ENCODE peak calls at places on chromosomes 5 and 9, in five cellular contexts. D, L, R, T and E are unnamed samples.

GRCh38 chr5:113693621-113694130 is 180.2 kb downstream of the YTHDC2 start:
- DNase-seq in D (no peak), R (no peak), T (no peak), L (no peak), E (no peak)

GRCh38 chr5:2711446-2712425 is 39.7 kb downstream of the IRX2 start:
- DNase-seq in R (no peak), D (no peak), T (no peak), L (no peak), E (no peak)

GRCh38 chr5:154384480-154385235 is 61.1 kb upstream of the SAP30L start:
- DNase-seq in T (no peak), R (no peak), L (no peak), D (no peak), E (no peak)

GRCh38 chr5:155953335-155953734 is 373.6 kb upstream of the SGCD start:
- DNase-seq in T (no peak), D (no peak), R (no peak), L (no peak), E (no peak)

GRCh38 chr5:115419794-115420585 is 123.5 kb upstream of the CCDC112 start:
- DNase-seq in D (no peak), T (peak), L (peak), R (no peak), E (peak)

GRCh38 chr5:149775785-149776184 is 45.7 kb downstream of the PPARGC1B start:
- DNase-seq in D (no peak), T (no peak), L (no peak), R (no peak), E (peak)

GRCh38 chr5:103866169-103866568 is 303.6 kb upstream of the NUDT12 start:
- DNase-seq in T (no peak), R (no peak), L (no peak), D (no peak), E (no peak)

GRCh38 chr5:74693176-74693575 is 8.1 kb downstream of the HEXB start:
- DNase-seq in D (no peak), L (no peak), R (no peak), T (no peak), E (no peak)

GRCh38 chr5:53392073-53392472 is 88.4 kb upstream of the FST start:
- DNase-seq in R (no peak), T (no peak), L (no peak), D (no peak), E (no peak)

GRCh38 chr5:139761501-139761900 is 34.1 kb upstream of the PSD2 start:
- DNase-seq in R (no peak), T (no peak), D (no peak), L (no peak), E (no peak)

GRCh38 chr5:7976411-7977190 is 107.7 kb downstream of the MTRR start:
- DNase-seq in D (no peak), L (no peak), T (no peak), R (no peak), E (no peak)

GRCh38 chr5:120207139-120207538 is 257.0 kb upstream of the PRR16 start:
- DNase-seq in D (no peak), R (no peak), L (no peak), T (peak), E (no peak)

GRCh38 chr9:38619556-38620447 is 594 bp downstream of the ANKRD18A start:
- DNase-seq in D (no peak), R (peak), L (no peak), T (no peak), E (no peak)

GRCh38 chr5:71757590-71758543 is 38.8 kb downstream of the CARTPT start:
- DNase-seq in R (no peak), L (peak), T (no peak), D (peak), E (peak)

GRCh38 chr9:105608685-105609598 is 51.0 kb downstream of the FKTN start:
- DNase-seq in R (no peak), D (no peak), L (peak), T (no peak), E (peak)

GRCh38 chr5:78526049-78526525 is 122.5 kb downstream of the LHFPL2 start:
- DNase-seq in T (no peak), L (peak), D (no peak), R (no peak), E (no peak)

GRCh38 chr5:14110196-14110595 is 32.9 kb upstream of the TRIO start:
- DNase-seq in R (no peak), D (no peak), L (no peak), T (no peak), E (no peak)

GRCh38 chr9:74497750-74498615 is 848 bp downstream of the RORB start:
- DNase-seq in R (peak), L (no peak), D (peak), T (no peak), E (no peak)

GRCh38 chr5:177194278-177194677 is 60.7 kb downstream of the NSD1 start:
- DNase-seq in T (peak), R (no peak), D (no peak), L (peak), E (peak)

GRCh38 chr9:109886617-109887016 is 106.6 kb downstream of the PALM2AKAP2 start:
- DNase-seq in L (no peak), T (no peak), R (no peak), D (no peak), E (no peak)

GRCh38 chr5:157033071-157033583 is 25.8 kb downstream of the HAVCR1 start:
- DNase-seq in T (no peak), L (no peak), D (no peak), R (no peak), E (no peak)

GRCh38 chr5:160769264-160769663 is 82.7 kb downstream of the ATP10B start:
- DNase-seq in T (no peak), D (no peak), L (no peak), R (no peak), E (no peak)

GRCh38 chr5:29949301-29949872 is 1244.1 kb upstream of the CDH6 start:
- DNase-seq in L (no peak), R (no peak), T (no peak), D (no peak), E (no peak)

GRCh38 chr9:116716441-116716840 is 29.3 kb downstream of the TRIM32 start:
- DNase-seq in R (no peak), L (no peak), D (no peak), T (no peak), E (no peak)

GRCh38 chr5:137254695-137255094 is 244.4 kb downstream of the SPOCK1 start:
- DNase-seq in T (no peak), L (no peak), D (no peak), R (no peak), E (no peak)

GRCh38 chr9:124873664-124874063 is 11.7 kb downstream of the ARPC5L start:
- DNase-seq in D (no peak), R (no peak), T (no peak), L (no peak), E (no peak)

GRCh38 chr5:54761213-54761701 is 224.1 kb downstream of the ESM1 start:
- DNase-seq in L (peak), R (no peak), D (no peak), T (peak), E (peak)

GRCh38 chr5:1763548-1763911 is 36.1 kb downstream of the MRPL36 start:
- DNase-seq in T (peak), R (peak), L (peak), D (peak), E (peak)

GRCh38 chr5:43233946-43234345 is 41.9 kb downstream of the NIM1K start:
- DNase-seq in D (no peak), T (no peak), R (no peak), L (no peak), E (no peak)
- H3K4me3 ChIP-seq in D (no peak), T (no peak), R (no peak), L (no peak), E (no peak)

GRCh38 chr5:40124367-40124766 is 555.3 kb upstream of the PTGER4 start:
- DNase-seq in R (no peak), D (no peak), T (no peak), L (no peak), E (peak)
- H3K4me3 ChIP-seq in R (no peak), D (no peak), T (no peak), L (no peak), E (no peak)

GRCh38 chr9:34045903-34046302 is 2.8 kb downstream of the UBAP2 start:
- DNase-seq in T (no peak), R (no peak), L (no peak), D (no peak), E (no peak)

GRCh38 chr9:34046784-34047379 is 1.8 kb downstream of the UBAP2 start:
- DNase-seq in L (no peak), T (no peak), R (no peak), D (no peak), E (no peak)

GRCh38 chr9:34047864-34048729 is 590 bp downstream of the UBAP2 start:
- DNase-seq in D (no peak), R (peak), T (no peak), L (no peak), E (no peak)

GRCh38 chr9:34048730-34049629 is at the start of gene UBAP2:
- DNase-seq in R (peak), D (peak), L (peak), T (peak), E (peak)

GRCh38 chr9:34049630-34050384 is 1.1 kb upstream of the UBAP2 start:
- DNase-seq in D (no peak), T (no peak), L (no peak), R (no peak), E (no peak)
- H3K4me3 ChIP-seq in D (peak), T (peak), L (peak), R (peak), E (peak)

GRCh38 chr5:173238312-173239232 is 3.6 kb upstream of the NKX2-5 start:
- DNase-seq in T (no peak), R (no peak), L (no peak), D (no peak), E (no peak)
- H3K4me3 ChIP-seq in T (no peak), R (no peak), L (peak), D (peak), E (no peak)

DNA sequence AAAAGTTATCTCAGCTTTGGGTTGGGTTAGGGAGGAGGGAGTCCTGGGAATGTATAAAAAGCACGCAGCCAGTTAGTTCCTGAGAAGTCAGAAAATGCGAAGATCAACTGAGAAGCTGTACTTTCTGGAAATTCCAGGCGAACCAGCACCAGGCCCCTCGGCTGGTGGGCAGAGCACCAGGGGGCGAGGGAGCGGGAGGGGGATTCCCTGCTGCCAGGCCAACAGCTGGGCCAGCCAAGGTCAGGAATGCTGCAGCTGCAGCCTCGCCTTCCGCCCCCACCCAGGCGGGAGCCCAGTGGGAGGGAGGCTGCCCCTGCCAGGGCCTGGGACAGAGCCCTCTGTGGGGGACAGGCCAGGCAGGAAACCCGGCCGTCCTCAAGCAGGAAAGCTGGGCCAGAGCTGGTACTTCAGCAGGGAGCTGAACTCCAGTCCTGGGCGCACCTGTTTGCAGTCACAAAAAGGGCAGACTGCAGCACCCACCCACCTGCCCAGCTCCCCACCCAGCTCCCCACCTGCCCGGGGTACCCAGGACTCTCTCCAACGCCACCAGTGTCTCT is 35.5 kb downstream of the VAV2 start:
- DNase-seq in L (no peak), R (no peak), T (no peak), D (peak), E (no peak)
- H3K4me3 ChIP-seq in L (no peak), R (no peak), T (no peak), D (no peak), E (no peak)

GRCh38 chr5:58360794-58361193 is 99.1 kb downstream of the PLK2 start:
- DNase-seq in R (no peak), T (no peak), L (no peak), D (no peak), E (no peak)
- H3K4me3 ChIP-seq in R (no peak), T (no peak), L (no peak), D (no peak), E (no peak)